ENCODE peak calls at places on chromosome 11, in four cellular contexts. V is keratinocyte, C is breast epithelium, A is astrocyte. M is an unnamed sample. For H3K36me3, the result is how much of the 10 kb centered on the place peaks cover.

GRCh38 chr11:130159657-130160459 is at the start of gene ST14:
- DNase-seq in V (no peak), C (peak), A (no peak), M (no peak)

GRCh38 chr11:69914286-69915150 is 95.3 kb upstream of the FGF3 start:
- DNase-seq in V (peak), C (peak), A (no peak), M (no peak)

GRCh38 chr11:28505216-28505615 is 397.0 kb downstream of the METTL15 start:
- DNase-seq in V (no peak), C (no peak), A (no peak), M (peak)

GRCh38 chr11:37500425-37500824 is 902.4 kb upstream of the RAG2 start:
- DNase-seq in V (peak), C (no peak), A (peak), M (no peak)

GRCh38 chr11:776459-777287 is 614 bp downstream of the GATD1 start:
- DNase-seq in V (no peak), C (no peak), A (no peak), M (no peak)

GRCh38 chr11:119369035-119369925 is 12.2 kb downstream of the USP2 start:
- DNase-seq in V (no peak), C (no peak), A (no peak), M (no peak)

GRCh38 chr11:75898871-75899270 is 83.9 kb downstream of the UVRAG start:
- DNase-seq in V (no peak), C (no peak), A (no peak), M (no peak)

GRCh38 chr11:62336949-62337681 is at the start of gene ASRGL1:
- DNase-seq in V (no peak), C (peak), A (peak), M (no peak)

GRCh38 chr11:78380615-78381029 is 37.0 kb downstream of the GAB2 start:
- DNase-seq in V (no peak), C (no peak), A (peak), M (peak)

GRCh38 chr11:123174196-123175183 is 20.6 kb downstream of the CLMP start:
- DNase-seq in V (peak), C (peak), A (peak), M (peak)

GRCh38 chr11:123006860-123007542 is 25.4 kb upstream of the BSX start:
- DNase-seq in V (no peak), C (no peak), A (no peak), M (no peak)

GRCh38 chr11:93348931-93349330 is 18.4 kb downstream of the DEUP1 start:
- DNase-seq in V (no peak), C (no peak), A (no peak), M (no peak)

GRCh38 chr11:24683578-24683977 is 186.7 kb downstream of the LUZP2 start:
- DNase-seq in V (no peak), C (no peak), A (no peak), M (no peak)

GRCh38 chr11:446886-447285 is 3.2 kb upstream of the PTDSS2 start:
- DNase-seq in V (peak), C (no peak), A (no peak), M (no peak)

GRCh38 chr11:33234397-33235168 is 22.6 kb upstream of the HIPK3 start:
- DNase-seq in V (no peak), C (no peak), A (no peak), M (no peak)

GRCh38 chr11:22730319-22730718 is 63.9 kb downstream of the GAS2 start:
- DNase-seq in V (no peak), C (no peak), A (no peak), M (no peak)

GRCh38 chr11:98234698-98235097 is 786.1 kb upstream of the CNTN5 start:
- DNase-seq in V (no peak), C (no peak), A (no peak), M (no peak)

GRCh38 chr11:104881117-104881794 is 17.0 kb downstream of the CASP12 start:
- DNase-seq in V (no peak), C (no peak), A (no peak), M (no peak)

GRCh38 chr11:86800076-86800955 is at the start of gene PRSS23:
- DNase-seq in V (no peak), C (no peak), A (peak), M (no peak)

GRCh38 chr11:62383822-62384221 is 35.0 kb upstream of the SCGB1A1 start:
- DNase-seq in V (no peak), C (no peak), A (no peak), M (no peak)

GRCh38 chr11:83538286-83538685 is 252.1 kb upstream of the CCDC90B start:
- DNase-seq in V (no peak), C (no peak), A (no peak), M (no peak)

GRCh38 chr11:43952401-43953342 is 10.2 kb downstream of the C11orf96 start:
- DNase-seq in V (no peak), C (no peak), A (no peak), M (no peak)

GRCh38 chr11:1129143-1129665 is 28.5 kb upstream of the MUC5AC start:
- DNase-seq in V (no peak), C (no peak), A (no peak), M (no peak)

GRCh38 chr11:84437129-84438123 is 1151.3 kb upstream of the CCDC90B start:
- DNase-seq in V (no peak), C (no peak), A (no peak), M (no peak)

GRCh38 chr11:15327786-15328231 is 213.1 kb downstream of the INSC start:
- DNase-seq in V (no peak), C (no peak), A (peak), M (no peak)

GRCh38 chr11:92932023-92932422 is 37.4 kb upstream of the MTNR1B start:
- DNase-seq in V (no peak), C (no peak), A (peak), M (no peak)

GRCh38 chr11:7936615-7937014 is 4.9 kb downstream of the OR10A3 start:
- DNase-seq in V (no peak), C (no peak), A (no peak), M (no peak)

GRCh38 chr11:80024119-80024518 is 583.3 kb upstream of the TENM4 start:
- DNase-seq in V (no peak), C (no peak), A (no peak), M (no peak)

GRCh38 chr11:44930588-44931302 is 19.9 kb downstream of the TP53I11 start:
- DNase-seq in V (no peak), C (no peak), A (no peak), M (no peak)

GRCh38 chr11:9264381-9265210 is 554 bp downstream of the DENND5A start:
- DNase-seq in V (no peak), C (peak), A (peak), M (peak)

GRCh38 chr11:8250981-8251620 is 12.6 kb downstream of the LMO1 start:
- DNase-seq in V (no peak), C (no peak), A (no peak), M (no peak)

GRCh38 chr11:108319541-108320145 is 96.8 kb downstream of the ATM start:
- DNase-seq in V (no peak), C (no peak), A (peak), M (peak)

GRCh38 chr11:15093432-15093831 is 20.0 kb downstream of the CALCB start:
- DNase-seq in V (no peak), C (no peak), A (no peak), M (no peak)

GRCh38 chr11:75516886-75517285 is 8.9 kb downstream of the GDPD5 start:
- DNase-seq in V (no peak), C (no peak), A (no peak), M (no peak)

GRCh38 chr11:77377734-77378133 is 76.2 kb upstream of the GDPD4 start:
- DNase-seq in V (no peak), C (no peak), A (no peak), M (no peak)

GRCh38 chr11:6693342-6694228 is 10.4 kb upstream of the MRPL17 start:
- DNase-seq in V (peak), C (no peak), A (peak), M (peak)

GRCh38 chr11:32615422-32615821 is 31.8 kb downstream of the EIF3M start:
- DNase-seq in V (no peak), C (no peak), A (no peak), M (no peak)

GRCh38 chr11:7931168-7931567 is at the start of gene OR10A6:
- DNase-seq in V (no peak), C (no peak), A (no peak), M (no peak)

GRCh38 chr11:66333220-66333877 is 2.9 kb downstream of the RIN1 start:
- DNase-seq in V (no peak), C (no peak), A (no peak), M (no peak)
- TF ChIP-seq CTCF in V (no peak), C (no peak), A (no peak), M (no peak)

GRCh38 chr11:67238894-67239794 is 27.1 kb upstream of the GRK2 start:
- DNase-seq in V (no peak), C (no peak), A (no peak), M (no peak)
- H3K4me3 ChIP-seq in V (peak), C (peak), A (peak), M (no peak)

GRCh38 chr11:112719736-112720525 is 241.3 kb upstream of the NCAM1 start:
- DNase-seq in V (no peak), C (no peak), A (no peak), M (no peak)
- H3K36me3 ChIP-seq in V (under half), C (under half), A (under half), M (under half)

GRCh38 chr11:117175781-117176180 is 2.8 kb upstream of the SIDT2 start:
- DNase-seq in V (no peak), C (no peak), A (no peak), M (no peak)

GRCh38 chr11:117177534-117178209 is 871 bp upstream of the SIDT2 start:
- DNase-seq in V (no peak), C (no peak), A (no peak), M (no peak)

GRCh38 chr11:117176186-117176585 is 2.4 kb upstream of the SIDT2 start:
- DNase-seq in V (no peak), C (no peak), A (no peak), M (no peak)

GRCh38 chr11:117172678-117173421 is 5.7 kb upstream of the SIDT2 start:
- DNase-seq in V (no peak), C (no peak), A (no peak), M (no peak)

DNA sequence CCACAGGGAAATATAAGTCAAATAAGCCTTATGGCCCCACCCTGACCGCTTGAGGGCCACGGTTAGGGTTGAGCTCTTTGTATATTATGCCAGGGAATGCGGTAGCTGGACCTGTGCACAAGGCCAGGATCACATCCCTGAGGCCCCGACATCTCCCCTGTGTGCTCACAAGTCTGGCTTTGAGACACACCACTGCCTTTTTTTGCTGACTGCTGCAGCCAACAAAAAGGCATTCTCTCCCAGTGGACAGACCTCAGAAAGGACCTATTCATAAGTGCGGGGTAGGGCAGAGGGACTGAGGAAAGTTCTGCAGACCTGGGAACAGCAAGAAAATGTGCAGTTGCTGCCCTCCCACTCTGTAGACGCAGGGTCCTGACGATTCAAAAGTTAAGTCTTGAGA is 3.4 kb upstream of the SIDT2 start:
- DNase-seq in V (no peak), C (no peak), A (no peak), M (no peak)
- TF ChIP-seq CTCF in V (no peak), C (no peak), A (no peak), M (no peak)

GRCh38 chr11:100851129-100851528 is 164.0 kb downstream of the ARHGAP42 start:
- DNase-seq in V (peak), C (no peak), A (peak), M (no peak)

GRCh38 chr11:100855466-100856067 is 168.5 kb downstream of the ARHGAP42 start:
- DNase-seq in V (no peak), C (no peak), A (peak), M (no peak)

GRCh38 chr11:100849009-100849913 is 162.2 kb downstream of the ARHGAP42 start:
- DNase-seq in V (no peak), C (no peak), A (peak), M (peak)

GRCh38 chr11:100849914-100850235 is 162.8 kb downstream of the ARHGAP42 start:
- DNase-seq in V (no peak), C (no peak), A (no peak), M (no peak)

GRCh38 chr11:100851584-100852152 is 164.6 kb downstream of the ARHGAP42 start:
- DNase-seq in V (peak), C (no peak), A (no peak), M (no peak)
- H3K4me3 ChIP-seq in V (no peak), C (no peak), A (no peak), M (no peak)

GRCh38 chr11:46677991-46678740 is 22.3 kb downstream of the ARHGAP1 start:
- DNase-seq in V (no peak), C (no peak), A (no peak), M (no peak)

GRCh38 chr11:46680815-46681214 is 19.6 kb downstream of the ARHGAP1 start:
- DNase-seq in V (no peak), C (no peak), A (no peak), M (no peak)

GRCh38 chr11:46678741-46679130 is 21.7 kb downstream of the ARHGAP1 start:
- DNase-seq in V (no peak), C (no peak), A (no peak), M (no peak)

GRCh38 chr11:46680164-46680760 is 20.2 kb downstream of the ARHGAP1 start:
- DNase-seq in V (no peak), C (no peak), A (no peak), M (no peak)

GRCh38 chr11:46679252-46680163 is 20.9 kb downstream of the ARHGAP1 start:
- DNase-seq in V (no peak), C (no peak), A (no peak), M (no peak)
- H3K36me3 ChIP-seq in V (under half), C (under half), A (under half), M (under half)

DNA sequence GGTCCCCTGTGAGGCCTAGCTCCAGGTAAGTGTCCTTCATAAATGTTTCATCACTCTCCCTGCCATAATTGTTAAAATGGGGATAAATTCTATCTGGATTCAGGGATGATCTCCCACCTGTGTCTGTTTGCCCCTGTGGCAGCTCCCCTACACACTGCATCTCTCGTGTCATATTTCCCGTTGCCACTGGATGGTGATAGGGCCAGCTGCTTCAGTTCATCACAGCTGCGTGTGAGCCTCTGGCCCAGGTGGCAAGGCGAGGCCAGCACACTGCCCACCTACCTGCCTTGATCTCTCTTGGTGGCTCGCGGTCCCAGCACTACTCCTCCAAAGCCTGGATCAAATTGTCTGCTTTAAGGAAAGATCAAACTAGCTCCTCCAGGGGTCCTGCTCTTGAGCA is 187.4 kb downstream of the GRIK4 start:
- DNase-seq in V (no peak), C (no peak), A (no peak), M (no peak)
- TF ChIP-seq CTCF in V (no peak), C (no peak), A (no peak), M (no peak)

GRCh38 chr11:57322881-57323467 is 1.8 kb downstream of the TNKS1BP1 start:
- DNase-seq in V (no peak), C (no peak), A (peak), M (no peak)

GRCh38 chr11:57320067-57320718 is 4.6 kb downstream of the TNKS1BP1 start:
- DNase-seq in V (no peak), C (no peak), A (no peak), M (no peak)

GRCh38 chr11:57320719-57321387 is 3.9 kb downstream of the TNKS1BP1 start:
- DNase-seq in V (no peak), C (no peak), A (no peak), M (no peak)

GRCh38 chr11:57321996-57322880 is 2.5 kb downstream of the TNKS1BP1 start:
- DNase-seq in V (no peak), C (peak), A (peak), M (peak)

GRCh38 chr11:57321388-57321995 is 3.3 kb downstream of the TNKS1BP1 start:
- DNase-seq in V (no peak), C (no peak), A (peak), M (no peak)
- H3K4me3 ChIP-seq in V (peak), C (peak), A (peak), M (peak)

GRCh38 chr11:131787119-131787518 is 416.7 kb downstream of the NTM start:
- DNase-seq in V (no peak), C (no peak), A (no peak), M (no peak)
- H3K36me3 ChIP-seq in V (under half), C (under half), A (under half), M (under half)

GRCh38 chr11:41845066-41845465 is 385.6 kb upstream of the LRRC4C start:
- DNase-seq in V (no peak), C (no peak), A (no peak), M (no peak)
- TF ChIP-seq CTCF in V (no peak), C (no peak), A (no peak), M (no peak)